ENCODE peak calls at places on chromosomes 5 and 9, in eight cellular contexts. G, K, Q, B, F, Z, R and W are unnamed samples.

GRCh38 chr5:151680944-151681427 is 5.7 kb downstream of the SPARC start:
- DNase-seq in R (peak), F (no peak), K (no peak), Q (no peak), Z (no peak), B (no peak), G (no peak), W (no peak)

GRCh38 chr9:133980864-133981588 is 11.1 kb downstream of the VAV2 start:
- DNase-seq in F (no peak), Z (no peak), R (no peak), G (no peak), K (no peak), B (no peak), Q (no peak), W (no peak)

GRCh38 chr9:136095495-136096058 is 488 bp upstream of the NACC2 start:
- DNase-seq in K (no peak), G (no peak), Z (peak), F (no peak), B (no peak), Q (no peak), R (peak), W (no peak)

GRCh38 chr5:61625682-61626620 is 293.9 kb downstream of the ZSWIM6 start:
- DNase-seq in G (peak), F (peak), R (peak), Q (no peak), Z (peak), K (no peak), B (no peak), W (no peak)

GRCh38 chr5:10243660-10244240 is 5.9 kb downstream of the ATPSCKMT start:
- DNase-seq in F (no peak), B (no peak), K (no peak), Q (no peak), Z (no peak), R (peak), G (no peak), W (no peak)

GRCh38 chr5:37786855-37787254 is 53.0 kb downstream of the GDNF start:
- DNase-seq in R (peak), B (peak), Z (peak), Q (no peak), K (no peak), G (no peak), F (no peak), W (no peak)

GRCh38 chr9:76758476-76758875 is 5.8 kb upstream of the PCA3 start:
- DNase-seq in R (peak), B (no peak), Z (no peak), K (no peak), G (no peak), F (no peak), Q (no peak), W (no peak)

GRCh38 chr9:114301798-114302565 is 20.9 kb upstream of the ORM1 start:
- DNase-seq in Q (no peak), Z (no peak), G (no peak), F (no peak), B (no peak), K (no peak), R (no peak), W (no peak)

GRCh38 chr5:88889165-88890069 is 6.4 kb upstream of the MEF2C start:
- DNase-seq in F (peak), Z (peak), Q (no peak), G (no peak), K (peak), R (peak), B (no peak), W (no peak)

GRCh38 chr5:132773114-132773513 is 3.9 kb downstream of the SEPTIN8 start:
- DNase-seq in K (no peak), Q (no peak), G (no peak), B (no peak), R (no peak), F (no peak), Z (no peak), W (no peak)

GRCh38 chr5:88847410-88847809 is 35.6 kb downstream of the MEF2C start:
- DNase-seq in G (no peak), F (peak), R (no peak), Z (no peak), B (no peak), K (no peak), Q (no peak), W (no peak)